ENCODE peak calls at places on chromosomes 16 and 17, in eight cellular contexts. W, A, L, M, R, X, D and J are unnamed samples.

GRCh38 chr16:11992594-11993524 is 16.3 kb downstream of the SNX29 start:
- ATAC-seq in L (no peak), W (no peak), M (no peak), A (no peak), R (no peak), D (no peak), X (no peak), J (no peak)

GRCh38 chr17:81890447-81891302 is 711 bp downstream of the ALYREF start:
- ATAC-seq in L (no peak), R (no peak), X (no peak), M (no peak), D (no peak), W (no peak), A (no peak), J (no peak)

GRCh38 chr17:80970044-80970761 is 21.4 kb upstream of the CHMP6 start:
- ATAC-seq in W (peak), D (peak), X (peak), R (peak), L (peak), A (peak), M (peak), J (peak)

GRCh38 chr16:457732-458400 is 32.4 kb downstream of the RAB11FIP3 start:
- ATAC-seq in L (peak), R (no peak), A (peak), M (no peak), X (no peak), W (no peak), D (peak), J (no peak)

GRCh38 chr16:15607700-15608396 is 35.1 kb downstream of the MARF1 start:
- ATAC-seq in M (no peak), X (no peak), R (no peak), A (peak), L (peak), D (no peak), W (no peak), J (peak)

GRCh38 chr16:82329070-82329469 is 159.0 kb upstream of the MPHOSPH6 start:
- ATAC-seq in R (no peak), L (no peak), W (no peak), X (no peak), D (no peak), A (no peak), M (no peak), J (no peak)

GRCh38 chr16:19113577-19114358 is at the start of gene ITPRIPL2:
- ATAC-seq in L (peak), M (peak), D (peak), R (peak), A (peak), W (peak), X (peak), J (peak)

GRCh38 chr16:8594149-8594666 is 3.9 kb upstream of the TMEM114 start:
- ATAC-seq in M (peak), W (no peak), X (no peak), A (no peak), L (no peak), D (no peak), R (no peak), J (no peak)

GRCh38 chr17:46890638-46891037 is 32.3 kb upstream of the GOSR2 start:
- ATAC-seq in A (no peak), R (no peak), W (no peak), X (no peak), D (no peak), L (no peak), M (no peak), J (no peak)